ENCODE peak calls at places on chromosomes 13 and 19, in five cellular contexts. N is endothelial cell of umbilical vein; D is CD8-positive, alpha-beta memory T cell; S is cardiac muscle cell; Y is CD4-positive, CD25-positive, alpha-beta regulatory T cell. R is an unnamed sample.

GRCh38 chr19:53092723-53093122 is 10.5 kb downstream of the ZNF160 start:
- DNase-seq in S (no peak), Y (no peak), D (no peak), N (no peak), R (no peak)

GRCh38 chr13:102405499-102406079 is 3.7 kb upstream of the FGF14 start:
- DNase-seq in D (no peak), Y (no peak), N (no peak), S (no peak), R (no peak)

GRCh38 chr19:57512845-57513244 is 13.1 kb downstream of the ZNF773 start:
- DNase-seq in D (no peak), Y (no peak), N (no peak), S (peak; percentile 32), R (no peak)

GRCh38 chr13:21670006-21670882 is 629 bp upstream of the FGF9 start:
- DNase-seq in Y (peak; percentile 61), N (peak; percentile 54), S (peak; percentile 46), D (peak; percentile 60), R (peak; percentile 75)

GRCh38 chr13:63010072-63010658 is 1594.5 kb upstream of the PCDH20 start:
- DNase-seq in D (no peak), S (no peak), Y (no peak), N (no peak), R (no peak)

GRCh38 chr19:53538378-53539109 is 599 bp downstream of the ZNF331 start:
- DNase-seq in S (no peak), N (no peak), Y (no peak), D (no peak), R (no peak)

GRCh38 chr13:73417012-73417615 is 358.3 kb downstream of the KLF5 start:
- DNase-seq in S (peak; percentile 19), N (no peak), Y (no peak), D (no peak), R (peak; percentile 29)

GRCh38 chr13:99495478-99496321 is 5.6 kb upstream of the TM9SF2 start:
- DNase-seq in Y (no peak), D (no peak), S (no peak), N (no peak), R (no peak)

GRCh38 chr19:35264281-35265125 is 4.3 kb upstream of the USF2 start:
- DNase-seq in Y (no peak), S (no peak), D (no peak), N (no peak), R (peak; percentile 9)

GRCh38 chr19:6577410-6578125 is 13.4 kb downstream of the CD70 start:
- DNase-seq in N (peak; percentile 12), Y (no peak), S (no peak), D (no peak), R (peak; percentile 89)

GRCh38 chr13:49499889-49500660 is 4.3 kb downstream of the PHF11 start:
- DNase-seq in S (peak; percentile 69), D (no peak), N (no peak), Y (no peak), R (no peak)

GRCh38 chr19:39085392-39085791 is 1.2 kb downstream of the ACP7 start:
- DNase-seq in N (no peak), S (no peak), Y (no peak), D (no peak), R (no peak)

GRCh38 chr19:29811125-29812079 is at the start of gene CCNE1:
- DNase-seq in S (peak; percentile 93), Y (peak; percentile 91), N (peak; percentile 82), D (peak; percentile 90), R (peak; percentile 97)

DNA sequence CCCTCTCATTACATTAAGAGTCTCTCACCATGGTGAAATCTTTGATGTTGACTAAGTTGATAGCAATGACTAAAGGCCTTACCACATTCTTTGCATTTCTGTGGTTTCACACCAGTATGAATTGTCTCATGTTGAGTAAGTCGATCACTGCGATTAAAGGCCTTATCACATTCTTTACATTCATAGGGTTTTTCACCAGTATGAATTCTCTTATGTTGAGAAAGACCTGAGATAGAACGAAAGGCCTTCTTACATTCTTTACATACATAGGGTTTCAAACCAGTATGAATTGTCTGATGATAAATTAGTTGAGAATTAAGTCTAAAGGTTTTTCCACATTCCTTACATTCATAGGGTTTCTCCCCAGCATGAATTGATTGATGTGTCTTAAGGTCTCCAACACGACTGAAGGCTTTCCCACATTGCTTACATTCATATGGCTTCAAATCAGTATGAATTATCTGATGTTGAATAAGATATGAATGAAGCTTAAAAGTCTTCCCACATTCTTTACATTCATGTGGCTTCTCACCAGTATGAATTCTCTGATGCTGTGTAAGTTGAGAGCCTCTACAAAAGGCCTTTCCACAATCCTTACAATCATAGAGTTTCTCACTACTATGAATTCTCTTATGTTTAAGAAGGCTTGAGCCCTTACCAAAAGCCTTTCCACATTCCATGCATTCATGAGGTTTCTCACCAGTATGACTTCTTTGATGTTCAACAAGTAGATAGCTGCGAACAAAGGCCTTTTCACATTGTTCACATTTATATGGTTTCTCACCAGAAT is 45.6 kb downstream of the ZNF283 start:
- DNase-seq in Y (no peak), D (no peak), N (peak; percentile 3), S (peak; percentile 4), R (no peak)
- H3K9me3 ChIP-seq in Y (peaks cover 82% of the 10 kb centered on the region), D (peaks cover 26% of the 10 kb centered on the region), N (no peaks in the 10 kb centered on the region), S (peaks cover 14% of the 10 kb centered on the region), R (peaks cover 6% of the 10 kb centered on the region)

GRCh38 chr19:46000497-46001246 is 5.4 kb downstream of the CCDC61 start:
- DNase-seq in Y (peak; percentile 68), S (peak; percentile 15), N (no peak), D (peak; percentile 58), R (peak; percentile 48)
- H3K4me3 ChIP-seq in Y (no peak overlapping the region), S (peak overlapping the region; percentile 28), N (no peak overlapping the region), D (no peak overlapping the region), R (no peak overlapping the region)

GRCh38 chr19:50679177-50680125 is 30.2 kb downstream of the C19orf81 start:
- DNase-seq in N (peak; percentile 84), Y (peak; percentile 62), S (peak; percentile 79), D (peak; percentile 56), R (peak; percentile 71)

GRCh38 chr19:50673118-50673517 is 23.9 kb downstream of the C19orf81 start:
- DNase-seq in D (no peak), S (no peak), Y (no peak), N (no peak), R (no peak)

GRCh38 chr19:50677636-50678035 is 28.4 kb downstream of the C19orf81 start:
- DNase-seq in D (no peak), S (no peak), N (no peak), Y (no peak), R (no peak)

GRCh38 chr19:50676625-50677197 is 27.5 kb downstream of the C19orf81 start:
- DNase-seq in Y (no peak), N (no peak), S (no peak), D (no peak), R (no peak)

GRCh38 chr19:50678323-50678722 is 29.1 kb downstream of the C19orf81 start:
- DNase-seq in D (no peak), S (no peak), Y (no peak), N (no peak), R (no peak)
- H3K36me3 ChIP-seq in D (no peaks in the 10 kb centered on the region), S (no peaks in the 10 kb centered on the region), Y (no peaks in the 10 kb centered on the region), N (no peaks in the 10 kb centered on the region), R (no peaks in the 10 kb centered on the region)

GRCh38 chr19:19721896-19722295 is 11.0 kb downstream of the ZNF14 start:
- DNase-seq in S (no peak), D (no peak), N (no peak), Y (no peak), R (no peak)
- H3K9me3 ChIP-seq in S (no peaks in the 10 kb centered on the region), D (peaks cover 44% of the 10 kb centered on the region), N (peaks cover 3% of the 10 kb centered on the region), Y (peaks cover 56% of the 10 kb centered on the region), R (peaks cover 44% of the 10 kb centered on the region)

GRCh38 chr13:30479154-30479553 is 13.4 kb upstream of the HMGB1 start:
- DNase-seq in D (no peak), S (no peak), N (no peak), Y (no peak), R (peak; percentile 59)

GRCh38 chr13:30477346-30478235 is 11.9 kb upstream of the HMGB1 start:
- DNase-seq in S (no peak), N (no peak), D (no peak), Y (no peak), R (no peak)

GRCh38 chr13:30473675-30474074 is 7.9 kb upstream of the HMGB1 start:
- DNase-seq in S (no peak), N (no peak), Y (no peak), D (no peak), R (no peak)
- H3K4me3 ChIP-seq in S (no peak overlapping the region), N (no peak overlapping the region), Y (no peak overlapping the region), D (no peak overlapping the region), R (no peak overlapping the region)

GRCh38 chr13:27097691-27098090 is 73.9 kb downstream of the USP12 start:
- DNase-seq in D (no peak), N (no peak), S (no peak), Y (no peak), R (no peak)
- H3K36me3 ChIP-seq in D (peaks cover 4% of the 10 kb centered on the region), N (peaks cover 11% of the 10 kb centered on the region), S (peaks cover 13% of the 10 kb centered on the region), Y (peaks cover 30% of the 10 kb centered on the region), R (no peaks in the 10 kb centered on the region)

GRCh38 chr19:28505134-28505533 is 707.8 kb downstream of the UQCRFS1 start:
- DNase-seq in N (no peak), S (no peak), D (no peak), Y (no peak), R (no peak)
- H3K9me3 ChIP-seq in N (no peaks in the 10 kb centered on the region), S (no peaks in the 10 kb centered on the region), D (no peaks in the 10 kb centered on the region), Y (no peaks in the 10 kb centered on the region), R (peaks cover 2% of the 10 kb centered on the region)

GRCh38 chr19:397941-398706 is 10.8 kb downstream of the C2CD4C start:
- DNase-seq in Y (no peak), N (no peak), D (no peak), S (no peak), R (no peak)
- H3K4me3 ChIP-seq in Y (no peak overlapping the region), N (no peak overlapping the region), D (no peak overlapping the region), S (no peak overlapping the region), R (no peak overlapping the region)

R was measured in HAP-1.